ENCODE peak calls at places on chromosome 2, in seven cellular contexts. X is lower lobe of right lung, U is thyroid gland, F is pancreas, M is HCT116, W is neural progenitor cell, Z is left lung. C is an unnamed sample.
A peak's percentile ranks its signal among the peaks of the same experiment; 100 is the strongest.

GRCh38 chr2:227805578-227805977 is 8.1 kb upstream of the CCL20 start:
- DNase-seq in X (peak; percentile 58), U (no peak), F (no peak), M (no peak), W (no peak), Z (no peak), C (no peak)

GRCh38 chr2:12303181-12304030 is 413.3 kb upstream of the TRIB2 start:
- DNase-seq in X (no peak), U (peak; percentile 15), F (no peak), M (no peak), W (no peak), Z (no peak), C (no peak)

GRCh38 chr2:60961457-60961856 is 56.1 kb upstream of the PEX13 start:
- DNase-seq in X (no peak), U (no peak), F (no peak), M (no peak), W (no peak), Z (no peak), C (no peak)

GRCh38 chr2:189024861-189025618 is 50.9 kb downstream of the COL3A1 start:
- DNase-seq in X (no peak), U (no peak), F (no peak), M (peak; percentile 23), W (peak; percentile 26), Z (no peak), C (no peak)

GRCh38 chr2:46569061-46569560 is 89.7 kb downstream of the TMEM247 start:
- DNase-seq in X (no peak), U (no peak), F (no peak), M (no peak), W (no peak), Z (no peak), C (no peak)

GRCh38 chr2:142973160-142973821 is 95.8 kb downstream of the KYNU start:
- DNase-seq in X (no peak), U (no peak), F (no peak), M (no peak), W (peak; percentile 9), Z (no peak), C (no peak)

GRCh38 chr2:1651131-1652066 is 92.9 kb downstream of the PXDN start:
- DNase-seq in X (no peak), U (no peak), F (no peak), M (no peak), W (no peak), Z (peak; percentile 63), C (no peak)

GRCh38 chr2:27664245-27664574 is 521 bp downstream of the SLC4A1AP start:
- DNase-seq in X (no peak), U (no peak), F (no peak), M (no peak), W (no peak), Z (peak; percentile 71), C (no peak)

GRCh38 chr2:190802810-190803209 is 77.8 kb upstream of the GLS start:
- DNase-seq in X (no peak), U (no peak), F (no peak), M (no peak), W (no peak), Z (no peak), C (no peak)

GRCh38 chr2:238846503-238847431 is 1.1 kb upstream of the TWIST2 start:
- DNase-seq in X (peak; percentile 50), U (no peak), F (no peak), M (no peak), W (peak; percentile 70), Z (no peak), C (no peak)

GRCh38 chr2:12169060-12169406 is 422.6 kb downstream of the LPIN1 start:
- DNase-seq in X (no peak), U (no peak), F (no peak), M (no peak), W (no peak), Z (no peak), C (no peak)

GRCh38 chr2:26462511-26463251 is 15.2 kb downstream of the OTOF start:
- DNase-seq in X (peak; percentile 44), U (peak; percentile 53), F (peak; percentile 79), M (peak; percentile 60), W (peak; percentile 77), Z (no peak), C (no peak)

GRCh38 chr2:223626713-223627112 is 24.6 kb upstream of the SCG2 start:
- DNase-seq in X (no peak), U (no peak), F (no peak), M (no peak), W (no peak), Z (no peak), C (no peak)

GRCh38 chr2:105454801-105455485 is 56.1 kb upstream of the FHL2 start:
- DNase-seq in X (peak; percentile 50), U (peak; percentile 21), F (no peak), M (peak; percentile 69), W (peak; percentile 30), Z (no peak), C (no peak)

GRCh38 chr2:15968280-15969178 is 28.2 kb downstream of the MYCN start:
- DNase-seq in X (no peak), U (no peak), F (no peak), M (no peak), W (no peak), Z (no peak), C (no peak)

GRCh38 chr2:176096986-176097819 is 2.4 kb upstream of the HOXD12 start:
- DNase-seq in X (peak; percentile 71), U (peak; percentile 70), F (peak; percentile 70), M (peak; percentile 66), W (peak; percentile 66), Z (peak; percentile 86), C (peak; percentile 76)

GRCh38 chr2:218389333-218390150 is 7.5 kb downstream of the SLC11A1 start:
- DNase-seq in X (peak; percentile 53), U (no peak), F (no peak), M (no peak), W (no peak), Z (no peak), C (no peak)

GRCh38 chr2:200450288-200450687 is 59.6 kb downstream of the KCTD18 start:
- DNase-seq in X (no peak), U (no peak), F (no peak), M (no peak), W (no peak), Z (no peak), C (no peak)

GRCh38 chr2:200446612-200447011 is 63.3 kb downstream of the KCTD18 start:
- DNase-seq in X (no peak), U (no peak), F (no peak), M (no peak), W (no peak), Z (no peak), C (no peak)

GRCh38 chr2:200449149-200449548 is 60.7 kb downstream of the KCTD18 start:
- DNase-seq in X (no peak), U (no peak), F (no peak), M (no peak), W (no peak), Z (no peak), C (no peak)

GRCh38 chr2:200447139-200447855 is 62.6 kb downstream of the KCTD18 start:
- DNase-seq in X (no peak), U (no peak), F (no peak), M (no peak), W (no peak), Z (no peak), C (no peak)

DNA sequence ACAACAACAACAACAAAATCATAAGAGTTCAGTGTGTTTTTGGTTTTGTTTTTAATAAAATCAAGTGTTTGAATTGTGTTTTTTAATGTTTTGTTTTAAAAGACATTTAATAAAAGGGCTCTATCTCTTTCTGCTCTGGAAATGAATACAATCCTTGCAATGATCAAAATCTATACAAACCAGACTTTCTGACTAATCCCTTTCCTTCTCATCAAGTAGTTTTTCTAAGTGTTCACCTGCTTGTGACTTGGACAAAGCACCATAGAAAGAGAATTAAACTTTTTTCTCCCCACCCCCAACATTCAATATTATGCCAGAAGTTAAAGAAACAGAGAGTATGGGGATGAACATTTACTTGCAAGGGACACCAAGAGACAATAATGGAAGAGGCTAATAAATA is 61.4 kb downstream of the KCTD18 start:
- DNase-seq in X (no peak), U (no peak), F (no peak), M (no peak), W (no peak), Z (no peak), C (no peak)
- H3K36me3 ChIP-seq in X (peaks cover 9% of the 10 kb centered on the region), U (no peaks in the 10 kb centered on the region), F (no peaks in the 10 kb centered on the region), M (no peaks in the 10 kb centered on the region), W (no peaks in the 10 kb centered on the region), Z (peaks cover 7% of the 10 kb centered on the region), C (no peaks in the 10 kb centered on the region)

DNA sequence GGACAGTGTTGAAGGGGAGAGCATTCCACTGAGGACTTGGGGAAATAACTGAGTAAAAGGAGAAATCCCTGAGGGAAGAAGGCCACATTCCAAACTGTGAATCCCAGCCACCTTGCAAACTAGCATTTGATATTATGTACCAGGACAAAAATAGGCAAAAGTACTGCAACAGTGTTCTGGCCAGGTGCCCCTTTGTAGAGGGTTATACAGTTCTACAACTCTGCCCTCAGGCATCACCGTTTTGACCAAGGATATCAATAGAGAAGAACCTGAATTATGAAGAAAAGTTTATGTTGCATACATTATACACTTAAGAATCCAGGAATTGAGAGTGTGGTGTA is 20.6 kb upstream of the CAVIN2 start:
- DNase-seq in X (no peak), U (no peak), F (no peak), M (no peak), W (no peak), Z (no peak), C (no peak)
- H3K4me1 ChIP-seq in X (peaks cover 49% of the 10 kb centered on the region), U (peaks cover 25% of the 10 kb centered on the region), F (peaks cover 10% of the 10 kb centered on the region), M (peaks cover 45% of the 10 kb centered on the region), W (no peaks in the 10 kb centered on the region), Z (peaks cover 24% of the 10 kb centered on the region), C (no peaks in the 10 kb centered on the region)

DNA sequence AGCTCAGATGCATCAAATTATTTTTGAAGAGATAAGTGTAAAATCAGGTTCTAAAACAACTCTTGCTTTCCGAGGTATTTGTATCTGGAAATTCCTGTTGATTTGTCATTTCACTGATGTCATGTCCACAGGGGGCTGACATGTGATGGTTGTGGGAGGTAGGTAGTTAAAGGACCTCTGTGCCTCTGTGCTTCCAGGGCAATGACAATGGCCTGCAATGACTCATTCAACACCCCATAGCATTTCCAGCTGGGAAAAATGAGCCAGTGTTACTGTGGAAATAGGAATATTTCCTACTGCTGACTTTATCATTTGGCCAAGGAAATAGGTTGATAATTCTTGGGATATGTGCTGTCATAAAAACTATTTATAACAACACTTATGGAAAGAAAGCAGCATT is 86.2 kb upstream of the CCDC195 start:
- DNase-seq in X (no peak), U (no peak), F (no peak), M (no peak), W (no peak), Z (no peak), C (no peak)
- H3K36me3 ChIP-seq in X (peaks cover 69% of the 10 kb centered on the region), U (no peaks in the 10 kb centered on the region), F (no peaks in the 10 kb centered on the region), M (no peaks in the 10 kb centered on the region), W (no peaks in the 10 kb centered on the region), Z (peaks cover 71% of the 10 kb centered on the region), C (peaks cover 85% of the 10 kb centered on the region)

GRCh38 chr2:159547031-159547430 is 69.3 kb downstream of the BAZ2B start:
- DNase-seq in X (no peak), U (no peak), F (no peak), M (no peak), W (no peak), Z (no peak), C (no peak)

GRCh38 chr2:159545080-159545479 is 71.3 kb downstream of the BAZ2B start:
- DNase-seq in X (no peak), U (no peak), F (no peak), M (no peak), W (no peak), Z (no peak), C (no peak)

GRCh38 chr2:159549234-159549633 is 67.1 kb downstream of the BAZ2B start:
- DNase-seq in X (no peak), U (no peak), F (no peak), M (no peak), W (no peak), Z (no peak), C (no peak)

GRCh38 chr2:159542101-159542500 is 74.2 kb downstream of the BAZ2B start:
- DNase-seq in X (no peak), U (no peak), F (no peak), M (no peak), W (no peak), Z (no peak), C (no peak)

GRCh38 chr2:159546039-159546438 is 70.3 kb downstream of the BAZ2B start:
- DNase-seq in X (no peak), U (no peak), F (no peak), M (no peak), W (no peak), Z (no peak), C (no peak)
- H3K4me1 ChIP-seq in X (no peaks in the 10 kb centered on the region), U (no peaks in the 10 kb centered on the region), F (no peaks in the 10 kb centered on the region), M (no peaks in the 10 kb centered on the region), W (no peaks in the 10 kb centered on the region), Z (no peaks in the 10 kb centered on the region), C (no peaks in the 10 kb centered on the region)

C was measured in CD8-positive, alpha-beta T cell.